ENCODE peak calls at places on chromosomes 3 and 15, in nine cellular contexts. J, Y, O, X, S, Z, H, P and T are unnamed samples. For H3K4me1 and H3K36me3, the result is how much of the 10 kb centered on the place peaks cover.

GRCh38 chr3:98737301-98737700 is 25.8 kb upstream of the ST3GAL6 start:
- DNase-seq in Y (no peak), P (no peak), H (no peak), J (no peak), O (no peak), X (no peak), S (no peak), Z (no peak), T (no peak)

GRCh38 chr3:186342197-186342596 is 19.8 kb downstream of the DGKG start:
- DNase-seq in O (no peak), J (no peak), P (no peak), Z (no peak), Y (peak), H (no peak), S (no peak), X (no peak), T (no peak)

GRCh38 chr3:82816086-82816485 is 1054.6 kb upstream of the GBE1 start:
- DNase-seq in P (peak), O (no peak), H (no peak), Z (no peak), X (no peak), J (no peak), S (no peak), Y (no peak), T (no peak)

GRCh38 chr3:148880681-148881080 is 15.6 kb downstream of the CPA3 start:
- DNase-seq in Z (no peak), S (no peak), P (peak), Y (peak), J (peak), H (no peak), O (no peak), X (peak), T (no peak)

GRCh38 chr3:53243165-53243564 is 12.7 kb downstream of the TKT start:
- DNase-seq in J (no peak), X (peak), Z (peak), O (no peak), Y (peak), H (peak), S (no peak), P (peak), T (no peak)

GRCh38 chr3:198076722-198077308 is 116.8 kb downstream of the LMLN start:
- DNase-seq in S (no peak), H (no peak), J (no peak), O (no peak), Y (no peak), X (no peak), P (no peak), Z (no peak), T (no peak)

GRCh38 chr3:37028329-37028728 is 35.0 kb downstream of the MLH1 start:
- DNase-seq in Z (no peak), Y (peak), J (no peak), S (peak), O (no peak), X (peak), H (no peak), P (no peak), T (no peak)

GRCh38 chr3:16203031-16203430 is 28.6 kb downstream of the GALNT15 start:
- DNase-seq in J (no peak), Z (no peak), X (no peak), S (no peak), H (no peak), P (peak), O (no peak), Y (no peak), T (no peak)

GRCh38 chr3:117217837-117218236 is 508.3 kb downstream of the TUSC7 start:
- DNase-seq in Z (no peak), H (no peak), P (no peak), O (no peak), X (no peak), Y (no peak), S (no peak), J (no peak), T (no peak)

GRCh38 chr3:151415289-151415688 is 30.7 kb upstream of the P2RY12 start:
- DNase-seq in S (no peak), H (no peak), J (no peak), Y (no peak), X (no peak), O (no peak), P (no peak), Z (no peak), T (no peak)

GRCh38 chr3:71087109-71088018 is 496.2 kb downstream of the FOXP1 start:
- DNase-seq in Z (no peak), H (no peak), Y (no peak), S (no peak), O (peak), P (peak), X (no peak), J (no peak), T (no peak)

GRCh38 chr15:67126551-67127333 is 61.3 kb downstream of the SMAD3 start:
- DNase-seq in X (no peak), Z (no peak), Y (no peak), S (no peak), O (no peak), P (peak), H (no peak), J (peak), T (no peak)

GRCh38 chr3:23944007-23944760 is 902 bp upstream of the NR1D2 start:
- DNase-seq in H (no peak), J (no peak), X (no peak), S (no peak), Z (no peak), P (no peak), Y (peak), O (no peak), T (no peak)

GRCh38 chr15:64651573-64652260 is 123.7 kb downstream of the RBPMS2 start:
- DNase-seq in Z (no peak), J (peak), X (no peak), S (no peak), O (peak), P (no peak), H (no peak), Y (no peak), T (no peak)

GRCh38 chr3:16280671-16281070 is 15.7 kb downstream of the OXNAD1 start:
- DNase-seq in H (no peak), O (no peak), P (no peak), S (no peak), Z (no peak), Y (no peak), J (no peak), X (no peak), T (no peak)

GRCh38 chr3:113275876-113276580 is 64.7 kb downstream of the BOC start:
- DNase-seq in J (peak), S (peak), P (peak), X (no peak), H (no peak), Y (peak), O (no peak), Z (no peak), T (no peak)

GRCh38 chr15:100112061-100112420 is 229.7 kb downstream of the ADAMTS17 start:
- DNase-seq in Y (no peak), S (no peak), J (no peak), X (no peak), O (no peak), H (peak), Z (no peak), P (no peak), T (no peak)

GRCh38 chr3:161349529-161350278 is 21.6 kb downstream of the SPTSSB start:
- DNase-seq in P (peak), Y (no peak), J (no peak), X (no peak), S (no peak), Z (no peak), H (no peak), O (peak), T (no peak)

GRCh38 chr15:85759391-85759790 is 35.3 kb downstream of the KLHL25 start:
- DNase-seq in Z (no peak), O (no peak), Y (no peak), S (peak), P (no peak), H (no peak), X (no peak), J (no peak), T (peak)

GRCh38 chr3:58419782-58420512 is 13.7 kb downstream of the PDHB start:
- DNase-seq in Z (no peak), J (no peak), Y (no peak), S (peak), O (no peak), X (no peak), H (no peak), P (no peak), T (no peak)

GRCh38 chr15:69328739-69329138 is 30.0 kb downstream of the PAQR5 start:
- DNase-seq in S (no peak), H (no peak), X (peak), J (no peak), O (no peak), Z (no peak), Y (no peak), P (no peak), T (no peak)

GRCh38 chr3:60552581-60552980 is 698.7 kb downstream of the FHIT start:
- DNase-seq in S (no peak), J (no peak), P (peak), O (no peak), X (no peak), Y (no peak), Z (no peak), H (no peak), T (no peak)

GRCh38 chr3:29344154-29344553 is 63.3 kb downstream of the RBMS3 start:
- DNase-seq in Y (no peak), P (no peak), S (no peak), Z (no peak), J (no peak), X (no peak), H (no peak), O (no peak), T (no peak)

GRCh38 chr3:29347412-29347811 is 66.5 kb downstream of the RBMS3 start:
- DNase-seq in O (no peak), Y (no peak), Z (no peak), J (no peak), H (no peak), X (no peak), S (no peak), P (no peak), T (no peak)

GRCh38 chr3:29345923-29346322 is 65.1 kb downstream of the RBMS3 start:
- DNase-seq in H (no peak), J (no peak), Z (no peak), X (no peak), Y (no peak), P (no peak), S (no peak), O (no peak), T (no peak)

GRCh38 chr3:29346828-29347227 is 66.0 kb downstream of the RBMS3 start:
- DNase-seq in Z (no peak), O (no peak), H (no peak), Y (no peak), P (peak), J (no peak), X (no peak), S (no peak), T (no peak)

GRCh38 chr3:29344986-29345385 is 64.1 kb downstream of the RBMS3 start:
- DNase-seq in Y (no peak), Z (no peak), X (no peak), O (no peak), J (no peak), S (no peak), H (no peak), P (no peak), T (no peak)
- H3K4me1 ChIP-seq in Y (under half), Z (under half), X (under half), O (under half), J (under half), S (under half), H (under half), P (under half), T (under half)

GRCh38 chr3:76943671-76944070 is 96.2 kb upstream of the ROBO2 start:
- DNase-seq in S (no peak), Y (no peak), Z (no peak), J (no peak), X (no peak), H (no peak), O (no peak), P (no peak), T (no peak)
- H3K27ac ChIP-seq in S (no peak), Y (peak), Z (no peak), J (no peak), X (no peak), H (no peak), O (no peak), P (no peak), T (no peak)

GRCh38 chr3:183768114-183768513 is 57.3 kb downstream of the MAP6D1 start:
- DNase-seq in J (no peak), H (peak), S (no peak), O (no peak), P (no peak), X (no peak), Y (no peak), Z (peak), T (no peak)
- H3K36me3 ChIP-seq in J (half or more), H (under half), S (under half), O (under half), P (under half), X (under half), Y (under half), Z (under half), T (under half)

DNA sequence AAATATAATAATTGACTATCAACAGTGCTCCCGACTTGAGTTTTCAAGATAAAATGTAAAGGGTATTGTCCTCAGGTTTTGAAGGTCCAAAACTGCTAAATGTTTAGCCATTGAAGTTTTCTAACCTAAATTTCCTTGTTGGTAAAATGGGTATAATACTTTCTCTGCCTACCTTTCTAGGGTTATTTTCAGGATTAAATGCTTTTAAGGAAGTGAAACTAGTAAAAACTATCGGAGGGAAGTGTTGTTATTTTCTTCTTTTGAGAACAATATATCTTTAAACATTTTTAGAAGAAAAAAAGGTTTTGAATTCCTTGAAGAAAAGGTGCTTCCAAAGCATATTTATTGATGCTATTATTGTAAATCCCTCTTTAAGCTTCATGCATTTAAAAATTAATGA is 67.3 kb downstream of the FILIP1L start:
- DNase-seq in J (no peak), X (no peak), H (no peak), S (no peak), Y (no peak), P (no peak), O (no peak), Z (no peak), T (no peak)
- H3K4me1 ChIP-seq in J (under half), X (under half), H (under half), S (half or more), Y (under half), P (under half), O (under half), Z (under half), T (under half)